ENCODE peak calls at places on chromosomes 2 and 18, in six cellular contexts. V, R, C, S, O and F are unnamed samples. For H3K4me1, the result is how much of the 10 kb centered on the place peaks cover.

GRCh38 chr2:226001716-226002115 is 602.2 kb downstream of the NYAP2 start:
- DNase-seq in V (no peak), R (no peak), C (no peak), S (peak), O (no peak), F (no peak)

GRCh38 chr2:97995026-97995733 is 568 bp downstream of the TMEM131 start:
- DNase-seq in V (peak), R (peak), C (peak), S (peak), O (peak), F (peak)

GRCh38 chr2:61722311-61722710 is 131.5 kb downstream of the FAM161A start:
- DNase-seq in V (no peak), R (no peak), C (no peak), S (no peak), O (no peak), F (no peak)

GRCh38 chr2:142562900-142563299 is 314.6 kb upstream of the KYNU start:
- DNase-seq in V (no peak), R (no peak), C (no peak), S (no peak), O (no peak), F (no peak)

GRCh38 chr18:63936156-63936931 is 12.8 kb upstream of the HMSD start:
- DNase-seq in V (peak), R (peak), C (peak), S (peak), O (peak), F (peak)

GRCh38 chr2:46615555-46616487 is 136.5 kb downstream of the TMEM247 start:
- DNase-seq in V (peak), R (peak), C (no peak), S (no peak), O (no peak), F (peak)

GRCh38 chr2:3522851-3523481 is 3.6 kb upstream of the ADI1 start:
- DNase-seq in V (peak), R (peak), C (no peak), S (peak), O (peak), F (peak)

GRCh38 chr2:20326163-20326780 is 24.4 kb downstream of the PUM2 start:
- DNase-seq in V (peak), R (peak), C (no peak), S (peak), O (peak), F (peak)

GRCh38 chr2:207155516-207155915 is 10.2 kb downstream of the KLF7 start:
- DNase-seq in V (no peak), R (no peak), C (no peak), S (no peak), O (no peak), F (no peak)

GRCh38 chr2:207157727-207158126 is 8.0 kb downstream of the KLF7 start:
- DNase-seq in V (no peak), R (no peak), C (no peak), S (no peak), O (no peak), F (no peak)

GRCh38 chr2:207157162-207157481 is 8.6 kb downstream of the KLF7 start:
- DNase-seq in V (no peak), R (no peak), C (no peak), S (no peak), O (no peak), F (no peak)

GRCh38 chr2:207156045-207156444 is 9.7 kb downstream of the KLF7 start:
- DNase-seq in V (no peak), R (no peak), C (no peak), S (no peak), O (no peak), F (no peak)

DNA sequence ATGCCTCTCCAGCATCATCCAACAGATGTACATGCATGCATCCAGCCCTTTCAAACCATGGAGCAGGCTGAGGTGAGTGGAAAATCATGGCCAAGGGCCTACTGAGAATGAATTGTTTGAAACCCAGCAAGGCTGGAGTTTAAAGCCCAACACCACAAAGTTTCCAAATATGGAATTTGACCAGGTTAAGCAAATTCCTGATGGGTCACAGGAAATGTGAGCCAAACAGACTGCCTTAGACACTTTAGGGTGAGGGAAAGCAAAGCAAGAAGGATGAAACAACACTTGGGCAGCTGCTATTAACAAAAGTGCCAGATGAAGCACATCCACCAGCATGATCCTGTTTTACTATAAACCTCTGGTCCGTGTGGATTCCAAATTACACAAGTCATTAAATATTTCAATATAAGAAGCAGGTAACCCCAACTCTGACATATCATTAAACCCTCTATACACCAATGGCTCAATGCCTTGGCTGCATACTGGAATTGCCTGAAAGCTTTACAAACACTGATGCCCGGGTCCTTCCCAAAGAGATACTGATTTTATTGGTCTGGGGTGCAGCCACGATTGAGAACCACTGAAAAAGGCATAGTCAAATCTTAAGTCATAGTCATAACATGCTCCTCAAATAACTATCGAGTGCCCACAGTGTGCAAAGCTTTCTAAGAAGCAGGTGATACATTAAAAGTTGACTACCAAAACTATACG is 9.1 kb downstream of the KLF7 start:
- DNase-seq in V (peak), R (no peak), C (no peak), S (peak), O (no peak), F (no peak)
- H3K4me1 ChIP-seq in V (under half), R (under half), C (under half), S (half or more), O (under half), F (under half)

DNA sequence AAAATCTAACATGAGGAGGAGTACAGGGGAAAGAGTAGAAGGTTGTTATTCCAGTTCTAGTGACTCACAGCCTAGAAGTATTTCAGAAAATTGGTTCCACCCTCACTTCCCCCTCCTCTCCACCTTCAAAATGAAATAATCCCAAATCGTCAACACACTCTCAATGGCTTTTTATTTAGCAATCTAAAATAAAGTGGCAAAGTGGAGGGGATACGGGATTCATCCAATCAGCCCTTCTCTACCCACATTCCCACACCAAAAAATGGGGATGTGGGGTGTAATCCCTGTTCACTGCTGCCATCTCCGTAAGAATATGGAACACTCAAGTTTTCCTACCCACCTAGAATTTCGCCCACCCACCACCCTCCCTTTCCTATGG is 987 bp downstream of the NCKAP1 start:
- DNase-seq in V (peak), R (peak), C (no peak), S (peak), O (no peak), F (peak)
- H3K4me1 ChIP-seq in V (half or more), R (under half), C (under half), S (under half), O (under half), F (under half)

GRCh38 chr2:60309941-60310680 is 243.3 kb downstream of the BCL11A start:
- DNase-seq in V (no peak), R (no peak), C (no peak), S (no peak), O (no peak), F (no peak)
- H3K4me1 ChIP-seq in V (under half), R (under half), C (under half), S (under half), O (under half), F (under half)

GRCh38 chr2:120012771-120013568 is at the start of gene EPB41L5:
- DNase-seq in V (peak), R (peak), C (no peak), S (peak), O (peak), F (peak)

GRCh38 chr2:120016800-120017199 is 3.9 kb downstream of the EPB41L5 start:
- DNase-seq in V (no peak), R (no peak), C (no peak), S (no peak), O (no peak), F (no peak)

GRCh38 chr2:120013569-120014223 is 819 bp downstream of the EPB41L5 start:
- DNase-seq in V (no peak), R (no peak), C (no peak), S (no peak), O (no peak), F (no peak)

GRCh38 chr2:120012363-120012762 is 514 bp upstream of the EPB41L5 start:
- DNase-seq in V (no peak), R (no peak), C (no peak), S (no peak), O (no peak), F (no peak)

DNA sequence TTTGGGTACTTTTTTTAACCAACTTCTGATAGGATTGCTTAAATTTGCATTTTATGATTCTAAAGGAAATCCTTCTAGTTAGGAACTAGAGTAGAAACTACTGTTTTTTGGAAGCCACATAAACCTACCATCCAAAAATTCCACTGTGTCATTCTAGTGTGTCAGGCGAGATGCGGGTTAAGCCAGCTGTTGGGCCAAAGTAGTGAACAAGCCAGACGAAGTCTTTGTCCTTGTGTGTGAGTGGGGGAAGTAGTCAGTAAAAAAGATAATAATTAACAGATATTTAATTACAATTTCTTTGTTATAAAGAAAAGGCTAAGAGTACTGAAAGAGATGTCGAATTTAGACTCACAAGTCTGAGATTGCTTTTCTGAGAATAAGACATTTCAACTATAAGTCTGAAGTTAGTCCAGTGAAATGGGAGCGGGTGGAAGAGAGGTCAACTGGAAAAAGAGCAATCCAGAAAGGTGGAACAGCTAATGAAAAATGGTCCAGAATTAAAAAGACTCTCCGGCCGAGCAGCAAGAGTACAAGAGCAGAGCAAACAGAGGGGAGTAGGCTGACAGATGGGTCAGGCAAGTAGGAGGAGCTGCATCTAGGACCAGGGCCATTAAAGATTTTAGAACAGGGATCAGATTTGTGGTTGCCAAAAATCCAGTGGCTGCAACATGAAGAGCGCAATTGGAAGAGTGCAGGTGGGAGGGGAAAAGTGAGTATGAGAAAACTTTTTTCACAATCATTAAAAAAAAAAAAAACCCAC is 1.5 kb downstream of the EPB41L5 start:
- DNase-seq in V (no peak), R (no peak), C (no peak), S (peak), O (no peak), F (no peak)
- H3K4me1 ChIP-seq in V (half or more), R (under half), C (under half), S (under half), O (under half), F (under half)

DNA sequence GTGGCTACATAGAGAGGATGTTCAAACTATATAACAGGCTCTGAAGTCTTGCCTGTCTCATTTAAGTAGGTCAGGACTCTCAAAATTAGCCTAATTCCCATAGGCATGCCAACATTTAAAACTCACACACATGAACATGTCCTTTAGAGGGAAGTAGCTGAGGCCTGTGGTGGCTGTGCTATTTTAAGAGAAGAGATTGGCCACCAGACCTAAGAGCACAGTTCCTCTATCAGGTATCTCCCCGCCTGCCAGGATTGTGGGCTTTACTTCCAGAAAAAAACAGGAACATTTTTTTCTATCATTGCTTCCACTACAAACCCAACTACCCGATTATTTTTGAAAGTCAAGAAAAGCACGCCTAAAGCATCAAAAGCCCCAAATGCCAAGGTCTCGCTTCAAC is 15.4 kb downstream of the FHL2 start:
- DNase-seq in V (no peak), R (no peak), C (no peak), S (no peak), O (no peak), F (peak)
- H3K4me1 ChIP-seq in V (under half), R (under half), C (under half), S (under half), O (under half), F (half or more)